ENCODE peak calls at places on chromosome 4, in nine cellular contexts. D, A, Z, S, R, O, N, B and K are unnamed samples.

GRCh38 chr4:144509088-144509854 is 136.7 kb upstream of the HHIP start:
- ATAC-seq in D (peak; percentile 84), A (no peak), Z (no peak), S (no peak), R (no peak), O (no peak), N (peak; percentile 60), B (no peak), K (no peak)

GRCh38 chr4:136369073-136369472 is 1163.2 kb downstream of the PCDH18 start:
- ATAC-seq in D (no peak), A (no peak), Z (no peak), S (no peak), R (no peak), O (no peak), N (no peak), B (peak; percentile 46), K (no peak)

GRCh38 chr4:39941682-39942217 is 36.0 kb downstream of the PDS5A start:
- ATAC-seq in D (no peak), A (no peak), Z (no peak), S (no peak), R (no peak), O (no peak), N (no peak), B (no peak), K (no peak)

GRCh38 chr4:150940123-150940522 is 75.0 kb downstream of the LRBA start:
- ATAC-seq in D (no peak), A (no peak), Z (no peak), S (no peak), R (no peak), O (no peak), N (no peak), B (no peak), K (no peak)

GRCh38 chr4:138953962-138954371 is 61.6 kb upstream of the NOCT start:
- ATAC-seq in D (no peak), A (no peak), Z (no peak), S (peak; percentile 76), R (peak; percentile 83), O (no peak), N (peak; percentile 90), B (no peak), K (peak; percentile 55)

GRCh38 chr4:1614502-1614853 is 69.6 kb downstream of the FAM53A start:
- ATAC-seq in D (no peak), A (no peak), Z (no peak), S (no peak), R (no peak), O (no peak), N (no peak), B (no peak), K (no peak)

GRCh38 chr4:145788765-145789164 is 108.8 kb downstream of the C4orf51 start:
- ATAC-seq in D (no peak), A (no peak), Z (no peak), S (no peak), R (no peak), O (no peak), N (no peak), B (no peak), K (no peak)

GRCh38 chr4:188015025-188015778 is 19.6 kb downstream of the ZFP42 start:
- ATAC-seq in D (peak; percentile 60), A (peak; percentile 42), Z (no peak), S (no peak), R (no peak), O (no peak), N (no peak), B (peak; percentile 91), K (no peak)